ENCODE peak calls at places on chromosome 11, in four cellular contexts. Q is heart right ventricle, L is neural crest cell, O is AG10803. B is an unnamed sample.
A peak's percentile ranks its signal among the peaks of the same experiment; 100 is the strongest.

GRCh38 chr11:12110714-12111481 is 508 bp downstream of the MICAL2 start:
- DNase-seq in L (no peak), Q (peak; percentile 41), O (peak; percentile 28), B (no peak)

GRCh38 chr11:129312741-129313587 is 62.7 kb upstream of the BARX2 start:
- DNase-seq in Q (no peak), O (no peak), L (no peak), B (no peak)

GRCh38 chr11:102172127-102172848 is 62.0 kb downstream of the YAP1 start:
- DNase-seq in Q (no peak), O (peak; percentile 81), L (no peak), B (no peak)

GRCh38 chr11:118144869-118145268 is 7.8 kb downstream of the SCN4B start:
- DNase-seq in L (no peak), Q (no peak), O (no peak), B (no peak)

GRCh38 chr11:115421338-115422012 is 82.7 kb downstream of the CADM1 start:
- DNase-seq in L (no peak), O (no peak), Q (no peak), B (no peak)

GRCh38 chr11:57497303-57498247 is 17.9 kb downstream of the SLC43A1 start:
- DNase-seq in O (no peak), L (no peak), Q (no peak), B (no peak)

GRCh38 chr11:111912535-111912934 is at the start of gene HSPB2:
- DNase-seq in O (no peak), Q (peak; percentile 58), L (no peak), B (no peak)

GRCh38 chr11:75766449-75767227 is 1.9 kb upstream of the DGAT2 start:
- DNase-seq in Q (no peak), L (no peak), O (peak; percentile 17), B (no peak)

GRCh38 chr11:8335683-8336082 is 72.0 kb upstream of the LMO1 start:
- DNase-seq in L (no peak), O (peak; percentile 7), Q (no peak), B (no peak)

GRCh38 chr11:22702022-22702421 is 35.6 kb downstream of the GAS2 start:
- DNase-seq in Q (no peak), L (no peak), O (no peak), B (no peak)

GRCh38 chr11:96365493-96365892 is 22.5 kb upstream of the MAML2 start:
- DNase-seq in L (no peak), Q (no peak), O (no peak), B (no peak)

GRCh38 chr11:17314232-17314547 is 37.4 kb upstream of the NCR3LG1 start:
- DNase-seq in O (peak; percentile 78), L (no peak), Q (no peak), B (no peak)

GRCh38 chr11:26285593-26285992 is 46.3 kb upstream of the ANO3 start:
- DNase-seq in Q (no peak), O (no peak), L (no peak), B (no peak)

GRCh38 chr11:79045811-79046304 is 395.0 kb downstream of the TENM4 start:
- DNase-seq in L (no peak), Q (no peak), O (peak; percentile 44), B (no peak)

GRCh38 chr11:13923182-13923581 is 39.3 kb upstream of the SPON1 start:
- DNase-seq in L (no peak), Q (no peak), O (no peak), B (peak; percentile 57)

GRCh38 chr11:3043315-3043871 is 13.8 kb downstream of the CARS1 start:
- DNase-seq in O (peak; percentile 83), L (no peak), Q (peak; percentile 75), B (no peak)

GRCh38 chr11:104534268-104534667 is 364.0 kb downstream of the CASP12 start:
- DNase-seq in O (no peak), Q (no peak), L (no peak), B (no peak)

GRCh38 chr11:4643682-4644081 is at the start of gene OR51E1:
- DNase-seq in L (no peak), O (no peak), Q (no peak), B (no peak)

GRCh38 chr11:62665630-62666258 is 632 bp downstream of the CSKMT start:
- DNase-seq in Q (peak; percentile 51), L (no peak), O (peak; percentile 65), B (no peak)

GRCh38 chr11:11531127-11531526 is 90.7 kb downstream of the GALNT18 start:
- DNase-seq in L (no peak), Q (no peak), O (no peak), B (no peak)

GRCh38 chr11:62130498-62131464 is 7.0 kb downstream of the INCENP start:
- DNase-seq in O (no peak), Q (no peak), L (no peak), B (no peak)

GRCh38 chr11:10490032-10490397 is 35.0 kb downstream of the AMPD3 start:
- DNase-seq in L (no peak), Q (no peak), O (no peak), B (no peak)

GRCh38 chr11:47056261-47056915 is 119.8 kb downstream of the CSTPP1 start:
- DNase-seq in O (peak; percentile 52), Q (no peak), L (no peak), B (no peak)

GRCh38 chr11:1827095-1827797 is 7.5 kb upstream of the SYT8 start:
- DNase-seq in O (peak; percentile 89), L (no peak), Q (peak; percentile 38), B (peak; percentile 15)

GRCh38 chr11:20353829-20354434 is 9.6 kb upstream of the HTATIP2 start:
- DNase-seq in O (peak; percentile 36), L (peak; percentile 49), Q (no peak), B (no peak)

GRCh38 chr11:116930177-116930576 is 92.8 kb upstream of the APOA1 start:
- DNase-seq in L (no peak), Q (no peak), O (peak; percentile 15), B (no peak)

GRCh38 chr11:71179877-71180276 is 72.5 kb downstream of the SHANK2 start:
- DNase-seq in Q (no peak), L (no peak), O (no peak), B (no peak)

GRCh38 chr11:82998697-82999096 is 73.0 kb downstream of the RAB30 start:
- DNase-seq in O (no peak), L (no peak), Q (no peak), B (no peak)

GRCh38 chr11:26649884-26650283 is 72.0 kb downstream of the SLC5A12 start:
- DNase-seq in L (peak; percentile 67), Q (no peak), O (peak; percentile 69), B (peak; percentile 22)

GRCh38 chr11:120079750-120080610 is 57.9 kb downstream of the TRIM29 start:
- DNase-seq in O (no peak), L (no peak), Q (peak; percentile 38), B (no peak)

GRCh38 chr11:2574553-2575535 is 125.0 kb downstream of the KCNQ1OT1 start:
- DNase-seq in O (no peak), Q (peak; percentile 4), L (no peak), B (no peak)

GRCh38 chr11:92340839-92341238 is 116.2 kb downstream of the FAT3 start:
- DNase-seq in O (peak; percentile 22), Q (no peak), L (no peak), B (no peak)

GRCh38 chr11:68229601-68230000 is 16.5 kb upstream of the KMT5B start:
- DNase-seq in O (no peak), Q (no peak), L (no peak), B (no peak)